ENCODE peak calls at places on chromosomes 2 and 18, in eight cellular contexts. P is SJSA1; L is activated CD8-positive, alpha-beta memory T cell treated with anti-CD3 and anti-CD28 coated beads, Interleukin-2, amount 50 U/mL, for 48 hours; Z is sciatic nerve; U is mesendoderm; Q is HFFc6; N is anterior cingulate cortex; W is stimulated activated CD4-positive, alpha-beta T cell treated with anti-CD3 and anti-CD28 coated beads, Interleukin-1b, Interleukin-23, amount 100 ng/mL, for 24 hours. X is an unnamed sample.

GRCh38 chr2:193584001-193584400 is 1389.3 kb upstream of the TMEFF2 start:
- DNase-seq in P (no peak), L (no peak), Z (no peak), U (peak), Q (no peak), N (no peak), W (no peak), X (no peak)

GRCh38 chr2:39225564-39225963 is 18.2 kb downstream of the CDKL4 start:
- DNase-seq in P (no peak), L (no peak), Z (no peak), U (no peak), Q (no peak), N (no peak), W (no peak), X (no peak)

GRCh38 chr2:202885190-202885589 is 13.6 kb upstream of the ICA1L start:
- DNase-seq in P (no peak), L (no peak), Z (no peak), U (no peak), Q (no peak), N (no peak), W (no peak), X (no peak)

GRCh38 chr18:46916551-46917107 is 678 bp downstream of the PIAS2 start:
- DNase-seq in P (peak), L (peak), Z (no peak), U (peak), Q (peak), N (no peak), W (peak), X (no peak)

GRCh38 chr2:168635065-168635577 is 167.3 kb upstream of the NOSTRIN start:
- DNase-seq in P (no peak), L (no peak), Z (peak), U (peak), Q (no peak), N (no peak), W (no peak), X (peak)

GRCh38 chr2:173287594-173287993 is 67.1 kb upstream of the CDCA7 start:
- DNase-seq in P (no peak), L (no peak), Z (no peak), U (no peak), Q (no peak), N (no peak), W (no peak), X (no peak)

GRCh38 chr18:5970032-5970431 is 74.7 kb upstream of the TMEM200C start:
- DNase-seq in P (no peak), L (no peak), Z (no peak), U (peak), Q (no peak), N (peak), W (no peak), X (no peak)

GRCh38 chr2:20177556-20178403 is 47.1 kb downstream of the SDC1 start:
- DNase-seq in P (no peak), L (no peak), Z (peak), U (no peak), Q (no peak), N (no peak), W (no peak), X (no peak)

GRCh38 chr2:199202964-199203363 is 254.8 kb downstream of the SATB2 start:
- DNase-seq in P (no peak), L (no peak), Z (no peak), U (no peak), Q (no peak), N (no peak), W (no peak), X (no peak)

X was measured in AG20443.